ENCODE peak calls at places on chromosomes 6 and 20, in ten cellular contexts. N is naive thymus-derived CD4-positive, alpha-beta T cell; C is skeletal muscle cell; O is effector memory CD4-positive, alpha-beta T cell; E is HFF-Myc; Z is T-helper 9 cell; A is GM12892; X is HCT116; F is SW 1271; M is caudate nucleus. I is an unnamed sample.

GRCh38 chr6:28884423-28885148 is 39.2 kb downstream of the TRIM27 start:
- DNase-seq in N (peak), C (no peak), O (peak), E (no peak), Z (peak), A (no peak), X (no peak), F (no peak), M (no peak), I (peak)

GRCh38 chr20:59295531-59295930 is 4.9 kb upstream of the EDN3 start:
- DNase-seq in N (no peak), C (no peak), O (no peak), E (no peak), Z (no peak), A (no peak), X (no peak), F (no peak), M (no peak), I (no peak)

GRCh38 chr6:56837322-56837894 is 117.5 kb upstream of the BEND6 start:
- DNase-seq in N (no peak), C (no peak), O (no peak), E (no peak), Z (no peak), A (no peak), X (no peak), F (no peak), M (no peak), I (no peak)

GRCh38 chr6:71349395-71349794 is 60.8 kb downstream of the OGFRL1 start:
- DNase-seq in N (no peak), C (no peak), O (no peak), E (no peak), Z (no peak), A (no peak), X (peak), F (no peak), M (no peak), I (peak)

GRCh38 chr20:44247676-44248419 is 740 bp downstream of the GDAP1L1 start:
- DNase-seq in N (no peak), C (peak), O (no peak), E (peak), Z (no peak), A (no peak), X (no peak), F (no peak), M (no peak), I (peak)

GRCh38 chr6:161890133-161890833 is 616.4 kb upstream of the AGPAT4 start:
- DNase-seq in N (no peak), C (no peak), O (no peak), E (no peak), Z (no peak), A (no peak), X (no peak), F (no peak), M (no peak), I (no peak)

GRCh38 chr6:160934157-160934556 is 57.4 kb upstream of the MAP3K4 start:
- DNase-seq in N (no peak), C (no peak), O (no peak), E (no peak), Z (no peak), A (no peak), X (no peak), F (no peak), M (no peak), I (no peak)

GRCh38 chr20:23826541-23827018 is at the start of gene CST2:
- DNase-seq in N (no peak), C (no peak), O (no peak), E (no peak), Z (no peak), A (no peak), X (no peak), F (no peak), M (no peak), I (no peak)

GRCh38 chr6:137013031-137013430 is 31.7 kb downstream of the IL20RA start:
- DNase-seq in N (no peak), C (no peak), O (no peak), E (no peak), Z (no peak), A (no peak), X (no peak), F (no peak), M (no peak), I (no peak)

GRCh38 chr20:34082232-34082887 is 29.7 kb downstream of the EIF2S2 start:
- DNase-seq in N (no peak), C (no peak), O (no peak), E (no peak), Z (no peak), A (no peak), X (no peak), F (no peak), M (no peak), I (no peak)

GRCh38 chr20:59400666-59401065 is 100.3 kb downstream of the EDN3 start:
- DNase-seq in N (no peak), C (no peak), O (no peak), E (no peak), Z (no peak), A (no peak), X (no peak), F (no peak), M (no peak), I (no peak)

GRCh38 chr20:43774754-43775153 is 48.0 kb upstream of the GTSF1L start:
- DNase-seq in N (no peak), C (no peak), O (no peak), E (no peak), Z (no peak), A (no peak), X (no peak), F (no peak), M (no peak), I (no peak)

GRCh38 chr6:136031982-136032381 is 180.5 kb downstream of the PDE7B start:
- DNase-seq in N (no peak), C (no peak), O (no peak), E (no peak), Z (no peak), A (no peak), X (peak), F (no peak), M (no peak), I (peak)

GRCh38 chr6:48736486-48737206 is 625.6 kb upstream of the PTCHD4 start:
- DNase-seq in N (no peak), C (peak), O (no peak), E (peak), Z (no peak), A (no peak), X (no peak), F (no peak), M (no peak), I (no peak)

GRCh38 chr6:45504947-45505346 is 127.2 kb upstream of the SUPT3H start:
- DNase-seq in N (no peak), C (peak), O (no peak), E (peak), Z (no peak), A (no peak), X (no peak), F (no peak), M (no peak), I (peak)

GRCh38 chr20:600141-600540 is 10.0 kb downstream of the TCF15 start:
- DNase-seq in N (no peak), C (no peak), O (no peak), E (no peak), Z (no peak), A (no peak), X (no peak), F (no peak), M (no peak), I (no peak)

GRCh38 chr6:107488875-107489635 is 862 bp upstream of the SOBP start:
- DNase-seq in N (peak), C (no peak), O (no peak), E (no peak), Z (peak), A (peak), X (no peak), F (no peak), M (no peak), I (peak)

GRCh38 chr6:7138921-7139358 is 31.2 kb downstream of the RREB1 start:
- DNase-seq in N (no peak), C (no peak), O (peak), E (no peak), Z (no peak), A (no peak), X (peak), F (no peak), M (no peak), I (no peak)

GRCh38 chr6:45478235-45478634 is 100.5 kb upstream of the SUPT3H start:
- DNase-seq in N (no peak), C (no peak), O (no peak), E (no peak), Z (no peak), A (no peak), X (no peak), F (no peak), M (no peak), I (peak)

GRCh38 chr20:1033751-1034419 is 31.8 kb upstream of the RSPO4 start:
- DNase-seq in N (no peak), C (no peak), O (no peak), E (no peak), Z (no peak), A (no peak), X (no peak), F (no peak), M (no peak), I (peak)

GRCh38 chr20:55538261-55538908 is 466.9 kb downstream of the CBLN4 start:
- DNase-seq in N (no peak), C (no peak), O (no peak), E (no peak), Z (no peak), A (no peak), X (no peak), F (no peak), M (no peak), I (no peak)

GRCh38 chr20:62170536-62170935 is 12.3 kb upstream of the MTG2 start:
- DNase-seq in N (no peak), C (no peak), O (no peak), E (no peak), Z (no peak), A (no peak), X (no peak), F (no peak), M (no peak), I (no peak)

GRCh38 chr6:139336994-139337393 is 37.5 kb downstream of the CITED2 start:
- DNase-seq in N (no peak), C (no peak), O (no peak), E (no peak), Z (no peak), A (no peak), X (no peak), F (no peak), M (no peak), I (no peak)

GRCh38 chr6:25027221-25027916 is 91.6 kb upstream of the RIPOR2 start:
- DNase-seq in N (peak), C (no peak), O (peak), E (no peak), Z (peak), A (peak), X (no peak), F (no peak), M (no peak), I (no peak)

GRCh38 chr20:48875914-48876240 is 45.6 kb upstream of the ARFGEF2 start:
- DNase-seq in N (no peak), C (no peak), O (no peak), E (no peak), Z (no peak), A (no peak), X (no peak), F (no peak), M (no peak), I (no peak)